ENCODE peak calls at places on chromosomes 5 and 9, in nine cellular contexts. One of them, this sample, is unnamed.

GRCh38 chr9:69122391-69123141 is 51.5 kb upstream of the TJP2 start:
- DNase-seq in tibial artery: no peak
- DNase-seq in tibial nerve: no peak
- DNase-seq in ovary: no peak
- DNase-seq in fibroblast of lung: peak; percentile 76
- DNase-seq in cardiac muscle cell: peak; percentile 36
- DNase-seq in GM23248: peak; percentile 68
- DNase-seq in heart right ventricle: no peak
- DNase-seq in suprapubic skin: peak; percentile 65
- DNase-seq in this sample: peak; percentile 62

GRCh38 chr5:132446621-132447020 is 44.0 kb downstream of the IRF1 start:
- DNase-seq in tibial nerve: peak; percentile 89
- DNase-seq in cardiac muscle cell: no peak
- DNase-seq in tibial artery: peak; percentile 91
- DNase-seq in fibroblast of lung: peak; percentile 88
- DNase-seq in suprapubic skin: no peak
- DNase-seq in ovary: peak; percentile 77
- DNase-seq in GM23248: peak; percentile 89
- DNase-seq in heart right ventricle: peak; percentile 69
- DNase-seq in this sample: peak; percentile 19

GRCh38 chr9:37034320-37034937 is 361 bp upstream of the PAX5 start:
- DNase-seq in tibial nerve: no peak
- DNase-seq in tibial artery: no peak
- DNase-seq in fibroblast of lung: no peak
- DNase-seq in ovary: no peak
- DNase-seq in GM23248: peak; percentile 38
- DNase-seq in heart right ventricle: no peak
- DNase-seq in suprapubic skin: no peak
- DNase-seq in cardiac muscle cell: peak; percentile 56
- DNase-seq in this sample: no peak

GRCh38 chr9:69893057-69893456 is 72.4 kb downstream of the CFAP95 start:
- DNase-seq in ovary: no peak
- DNase-seq in fibroblast of lung: no peak
- DNase-seq in cardiac muscle cell: no peak
- DNase-seq in tibial nerve: no peak
- DNase-seq in tibial artery: no peak
- DNase-seq in GM23248: no peak
- DNase-seq in suprapubic skin: no peak
- DNase-seq in heart right ventricle: no peak
- DNase-seq in this sample: no peak

GRCh38 chr9:78788101-78788500 is 491.2 kb downstream of the PSAT1 start:
- DNase-seq in tibial artery: no peak
- DNase-seq in fibroblast of lung: peak; percentile 23
- DNase-seq in tibial nerve: no peak
- DNase-seq in suprapubic skin: no peak
- DNase-seq in ovary: no peak
- DNase-seq in cardiac muscle cell: no peak
- DNase-seq in heart right ventricle: no peak
- DNase-seq in GM23248: peak; percentile 61
- DNase-seq in this sample: peak; percentile 43

GRCh38 chr5:87829214-87829551 is 416.5 kb upstream of the CCNH start:
- DNase-seq in fibroblast of lung: no peak
- DNase-seq in GM23248: peak; percentile 36
- DNase-seq in tibial artery: peak; percentile 70
- DNase-seq in tibial nerve: peak; percentile 86
- DNase-seq in heart right ventricle: peak; percentile 28
- DNase-seq in ovary: peak; percentile 45
- DNase-seq in cardiac muscle cell: no peak
- DNase-seq in suprapubic skin: no peak
- DNase-seq in this sample: peak; percentile 55

GRCh38 chr5:593511-593910 is 18.6 kb upstream of the CEP72 start:
- DNase-seq in cardiac muscle cell: no peak
- DNase-seq in suprapubic skin: peak; percentile 32
- DNase-seq in heart right ventricle: no peak
- DNase-seq in tibial artery: peak; percentile 40
- DNase-seq in GM23248: no peak
- DNase-seq in ovary: no peak
- DNase-seq in tibial nerve: no peak
- DNase-seq in fibroblast of lung: no peak
- DNase-seq in this sample: peak; percentile 31

GRCh38 chr9:18756712-18757125 is 276.3 kb downstream of the SAXO1 start:
- DNase-seq in GM23248: no peak
- DNase-seq in ovary: no peak
- DNase-seq in tibial artery: no peak
- DNase-seq in heart right ventricle: no peak
- DNase-seq in fibroblast of lung: no peak
- DNase-seq in tibial nerve: no peak
- DNase-seq in cardiac muscle cell: no peak
- DNase-seq in suprapubic skin: no peak
- DNase-seq in this sample: no peak

GRCh38 chr9:114092336-114092735 is 6.8 kb downstream of the KIF12 start:
- DNase-seq in fibroblast of lung: no peak
- DNase-seq in tibial artery: no peak
- DNase-seq in ovary: no peak
- DNase-seq in heart right ventricle: no peak
- DNase-seq in cardiac muscle cell: no peak
- DNase-seq in suprapubic skin: peak; percentile 53
- DNase-seq in tibial nerve: no peak
- DNase-seq in GM23248: no peak
- DNase-seq in this sample: no peak

GRCh38 chr9:128627906-128628305 is 28.7 kb downstream of the DYNC2I2 start:
- DNase-seq in fibroblast of lung: no peak
- DNase-seq in tibial artery: no peak
- DNase-seq in heart right ventricle: no peak
- DNase-seq in cardiac muscle cell: no peak
- DNase-seq in suprapubic skin: no peak
- DNase-seq in tibial nerve: no peak
- DNase-seq in GM23248: no peak
- DNase-seq in ovary: no peak
- DNase-seq in this sample: no peak

GRCh38 chr5:126544087-126544740 is 50.8 kb downstream of the ALDH7A1 start:
- DNase-seq in heart right ventricle: no peak
- DNase-seq in ovary: no peak
- DNase-seq in suprapubic skin: no peak
- DNase-seq in cardiac muscle cell: peak; percentile 29
- DNase-seq in GM23248: peak; percentile 52
- DNase-seq in tibial nerve: no peak
- DNase-seq in tibial artery: no peak
- DNase-seq in fibroblast of lung: peak; percentile 42
- DNase-seq in this sample: no peak

GRCh38 chr9:131734165-131734610 is 5.7 kb downstream of the RAPGEF1 start:
- DNase-seq in GM23248: peak; percentile 28
- DNase-seq in tibial nerve: no peak
- DNase-seq in suprapubic skin: no peak
- DNase-seq in ovary: no peak
- DNase-seq in cardiac muscle cell: no peak
- DNase-seq in tibial artery: no peak
- DNase-seq in heart right ventricle: peak; percentile 55
- DNase-seq in fibroblast of lung: no peak
- DNase-seq in this sample: peak; percentile 51

GRCh38 chr5:157371655-157372471 is 88.2 kb upstream of the NIPAL4 start:
- DNase-seq in heart right ventricle: no peak
- DNase-seq in fibroblast of lung: peak; percentile 31
- DNase-seq in tibial artery: no peak
- DNase-seq in tibial nerve: no peak
- DNase-seq in suprapubic skin: no peak
- DNase-seq in cardiac muscle cell: no peak
- DNase-seq in ovary: no peak
- DNase-seq in GM23248: peak; percentile 72
- DNase-seq in this sample: peak; percentile 47

GRCh38 chr9:105405514-105406131 is 42.2 kb upstream of the FSD1L start:
- DNase-seq in heart right ventricle: no peak
- DNase-seq in GM23248: peak; percentile 16
- DNase-seq in fibroblast of lung: no peak
- DNase-seq in suprapubic skin: no peak
- DNase-seq in tibial nerve: no peak
- DNase-seq in ovary: no peak
- DNase-seq in cardiac muscle cell: no peak
- DNase-seq in tibial artery: no peak
- DNase-seq in this sample: peak; percentile 60

GRCh38 chr5:31733365-31733764 is 94.4 kb downstream of the PDZD2 start:
- DNase-seq in cardiac muscle cell: no peak
- DNase-seq in ovary: no peak
- DNase-seq in tibial nerve: peak; percentile 31
- DNase-seq in suprapubic skin: no peak
- DNase-seq in GM23248: no peak
- DNase-seq in fibroblast of lung: no peak
- DNase-seq in heart right ventricle: no peak
- DNase-seq in tibial artery: no peak
- DNase-seq in this sample: no peak

GRCh38 chr5:35120745-35121144 is 73.0 kb upstream of the AGXT2 start:
- DNase-seq in ovary: no peak
- DNase-seq in tibial nerve: no peak
- DNase-seq in tibial artery: no peak
- DNase-seq in cardiac muscle cell: no peak
- DNase-seq in fibroblast of lung: peak; percentile 65
- DNase-seq in heart right ventricle: no peak
- DNase-seq in GM23248: peak; percentile 17
- DNase-seq in suprapubic skin: no peak
- DNase-seq in this sample: no peak

GRCh38 chr5:138686668-138687067 is 66.6 kb upstream of the CTNNA1 start:
- DNase-seq in tibial nerve: no peak
- DNase-seq in suprapubic skin: no peak
- DNase-seq in cardiac muscle cell: no peak
- DNase-seq in fibroblast of lung: no peak
- DNase-seq in ovary: no peak
- DNase-seq in GM23248: no peak
- DNase-seq in tibial artery: no peak
- DNase-seq in heart right ventricle: no peak
- DNase-seq in this sample: peak; percentile 65

GRCh38 chr9:118305371-118305770 is 601.2 kb downstream of the TLR4 start:
- DNase-seq in heart right ventricle: no peak
- DNase-seq in tibial nerve: no peak
- DNase-seq in suprapubic skin: no peak
- DNase-seq in GM23248: no peak
- DNase-seq in fibroblast of lung: no peak
- DNase-seq in cardiac muscle cell: no peak
- DNase-seq in ovary: no peak
- DNase-seq in tibial artery: no peak
- DNase-seq in this sample: no peak

GRCh38 chr9:109331353-109331752 is 10.5 kb upstream of the EPB41L4B start:
- DNase-seq in heart right ventricle: peak; percentile 46
- DNase-seq in tibial nerve: no peak
- DNase-seq in suprapubic skin: no peak
- DNase-seq in fibroblast of lung: peak; percentile 84
- DNase-seq in cardiac muscle cell: no peak
- DNase-seq in tibial artery: peak; percentile 69
- DNase-seq in GM23248: peak; percentile 53
- DNase-seq in ovary: peak; percentile 58
- DNase-seq in this sample: no peak

GRCh38 chr9:130732131-130732530 is 38.6 kb downstream of the EXOSC2 start:
- DNase-seq in tibial nerve: no peak
- DNase-seq in fibroblast of lung: peak; percentile 18
- DNase-seq in cardiac muscle cell: no peak
- DNase-seq in ovary: no peak
- DNase-seq in suprapubic skin: no peak
- DNase-seq in GM23248: peak; percentile 2
- DNase-seq in heart right ventricle: no peak
- DNase-seq in tibial artery: no peak
- DNase-seq in this sample: no peak

GRCh38 chr5:104512063-104512798 is 949.6 kb upstream of the NUDT12 start:
- DNase-seq in heart right ventricle: no peak
- DNase-seq in fibroblast of lung: no peak
- DNase-seq in tibial artery: no peak
- DNase-seq in suprapubic skin: no peak
- DNase-seq in tibial nerve: no peak
- DNase-seq in ovary: no peak
- DNase-seq in cardiac muscle cell: no peak
- DNase-seq in GM23248: no peak
- DNase-seq in this sample: no peak

GRCh38 chr5:119339965-119340364 is 15.9 kb upstream of the TNFAIP8 start:
- DNase-seq in tibial artery: no peak
- DNase-seq in cardiac muscle cell: no peak
- DNase-seq in tibial nerve: no peak
- DNase-seq in ovary: no peak
- DNase-seq in heart right ventricle: no peak
- DNase-seq in fibroblast of lung: no peak
- DNase-seq in suprapubic skin: no peak
- DNase-seq in GM23248: no peak
- DNase-seq in this sample: no peak

GRCh38 chr9:77019010-77019809 is at the start of gene FOXB2:
- DNase-seq in suprapubic skin: no peak
- DNase-seq in cardiac muscle cell: no peak
- DNase-seq in ovary: no peak
- DNase-seq in GM23248: no peak
- DNase-seq in tibial artery: no peak
- DNase-seq in fibroblast of lung: no peak
- DNase-seq in heart right ventricle: no peak
- DNase-seq in tibial nerve: no peak
- DNase-seq in this sample: no peak
- H3K4me3 ChIP-seq in suprapubic skin: peak within 1 kb of the TSS; percentile 38
- H3K4me3 ChIP-seq in cardiac muscle cell: peak within 1 kb of the TSS; percentile 18
- H3K4me3 ChIP-seq in ovary: no peak within 1 kb of the TSS
- H3K4me3 ChIP-seq in GM23248: no peak within 1 kb of the TSS
- H3K4me3 ChIP-seq in tibial artery: peak within 1 kb of the TSS; percentile 40
- H3K4me3 ChIP-seq in fibroblast of lung: no peak within 1 kb of the TSS
- H3K4me3 ChIP-seq in heart right ventricle: peak within 1 kb of the TSS; percentile 22
- H3K4me3 ChIP-seq in tibial nerve: no peak within 1 kb of the TSS
- H3K4me3 ChIP-seq in this sample: no peak within 1 kb of the TSS

DNA sequence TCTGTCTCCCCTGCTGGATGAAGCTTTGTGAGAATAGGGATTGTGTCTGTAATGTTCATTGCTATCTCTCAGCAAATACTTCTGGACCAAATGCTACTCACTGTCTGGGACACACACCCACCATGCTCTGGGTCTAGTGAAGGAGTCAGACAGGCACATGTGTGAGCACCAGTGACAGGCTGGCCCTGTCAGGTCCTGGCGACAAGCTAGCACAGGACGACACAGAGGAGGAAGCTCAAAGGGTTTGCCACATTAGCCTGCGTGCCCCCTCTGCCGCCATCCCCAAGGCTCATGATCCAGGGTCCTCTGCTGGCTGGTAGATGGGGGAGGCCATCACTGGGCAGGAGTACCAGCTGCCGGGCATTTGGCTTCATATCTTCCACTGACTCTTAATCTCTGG is 23.3 kb downstream of the LRSAM1 start:
- DNase-seq in tibial nerve: no peak
- DNase-seq in heart right ventricle: no peak
- DNase-seq in fibroblast of lung: no peak
- DNase-seq in tibial artery: no peak
- DNase-seq in ovary: no peak
- DNase-seq in cardiac muscle cell: no peak
- DNase-seq in suprapubic skin: no peak
- DNase-seq in GM23248: no peak
- DNase-seq in this sample: no peak
- H3K36me3 ChIP-seq in tibial nerve: no peaks in the 10 kb centered on the region
- H3K36me3 ChIP-seq in heart right ventricle: peaks cover 4% of the 10 kb centered on the region
- H3K36me3 ChIP-seq in fibroblast of lung: peaks cover 6% of the 10 kb centered on the region
- H3K36me3 ChIP-seq in tibial artery: peaks cover 85% of the 10 kb centered on the region
- H3K36me3 ChIP-seq in ovary: no peaks in the 10 kb centered on the region
- H3K36me3 ChIP-seq in cardiac muscle cell: peaks cover 12% of the 10 kb centered on the region
- H3K36me3 ChIP-seq in suprapubic skin: peaks cover 64% of the 10 kb centered on the region
- H3K36me3 ChIP-seq in GM23248: no peaks in the 10 kb centered on the region
- H3K36me3 ChIP-seq in this sample: no peaks in the 10 kb centered on the region

GRCh38 chr5:170451764-170452365 is 52.0 kb upstream of the KCNIP1 start:
- DNase-seq in tibial artery: no peak
- DNase-seq in fibroblast of lung: peak; percentile 77
- DNase-seq in GM23248: peak; percentile 93
- DNase-seq in cardiac muscle cell: no peak
- DNase-seq in suprapubic skin: no peak
- DNase-seq in ovary: no peak
- DNase-seq in tibial nerve: no peak
- DNase-seq in heart right ventricle: no peak
- DNase-seq in this sample: no peak
- H3K27me3 ChIP-seq in tibial artery: no peaks in the 10 kb centered on the region
- H3K27me3 ChIP-seq in fibroblast of lung: no peaks in the 10 kb centered on the region
- H3K27me3 ChIP-seq in GM23248: peaks cover 31% of the 10 kb centered on the region
- H3K27me3 ChIP-seq in cardiac muscle cell: no peaks in the 10 kb centered on the region
- H3K27me3 ChIP-seq in suprapubic skin: no peaks in the 10 kb centered on the region
- H3K27me3 ChIP-seq in ovary: no peaks in the 10 kb centered on the region
- H3K27me3 ChIP-seq in tibial nerve: no peaks in the 10 kb centered on the region
- H3K27me3 ChIP-seq in heart right ventricle: no peaks in the 10 kb centered on the region
- H3K27me3 ChIP-seq in this sample: no peaks in the 10 kb centered on the region

GRCh38 chr5:170757669-170758068 is 25.9 kb upstream of the GABRP start:
- DNase-seq in tibial artery: no peak
- DNase-seq in ovary: no peak
- DNase-seq in fibroblast of lung: no peak
- DNase-seq in tibial nerve: no peak
- DNase-seq in GM23248: no peak
- DNase-seq in suprapubic skin: no peak
- DNase-seq in heart right ventricle: no peak
- DNase-seq in cardiac muscle cell: no peak
- DNase-seq in this sample: no peak
- H3K4me3 ChIP-seq in tibial artery: no peak overlapping the region
- H3K4me3 ChIP-seq in ovary: no peak overlapping the region
- H3K4me3 ChIP-seq in fibroblast of lung: no peak overlapping the region
- H3K4me3 ChIP-seq in tibial nerve: no peak overlapping the region
- H3K4me3 ChIP-seq in GM23248: no peak overlapping the region
- H3K4me3 ChIP-seq in suprapubic skin: no peak overlapping the region
- H3K4me3 ChIP-seq in heart right ventricle: no peak overlapping the region
- H3K4me3 ChIP-seq in cardiac muscle cell: no peak overlapping the region
- H3K4me3 ChIP-seq in this sample: no peak overlapping the region

This sample was measured in SJSA1.